ENCODE peak calls at places on chromosomes 12 and 14, in ten cellular contexts. V is ovary, P is suprapubic skin, I is fibroblast of pulmonary artery, M is colonic mucosa, S is HFF-Myc, J is spleen, L is NT2/D1, Y is astrocyte of the spinal cord, N is brain microvascular endothelial cell. W is an unnamed sample.

GRCh38 chr14:88547386-88547780 is 7.4 kb downstream of the PTPN21 start:
- DNase-seq in V (no peak), P (no peak), I (no peak), M (no peak), S (no peak), J (no peak), L (no peak), Y (no peak), N (no peak), W (no peak)

GRCh38 chr14:64721391-64721791 is 17.2 kb downstream of the PLEKHG3 start:
- DNase-seq in V (peak; percentile 37), P (no peak), I (peak; percentile 53), M (peak; percentile 72), S (peak; percentile 51), J (peak; percentile 55), L (no peak), Y (peak; percentile 87), N (no peak), W (no peak)

GRCh38 chr12:12628013-12628412 is 16.3 kb downstream of the CREBL2 start:
- DNase-seq in V (no peak), P (no peak), I (no peak), M (no peak), S (no peak), J (no peak), L (no peak), Y (no peak), N (peak; percentile 42), W (no peak)

GRCh38 chr14:32708134-32708533 is 230.5 kb upstream of the NPAS3 start:
- DNase-seq in V (no peak), P (no peak), I (no peak), M (no peak), S (no peak), J (no peak), L (no peak), Y (no peak), N (no peak), W (no peak)

GRCh38 chr14:21026251-21026987 is 1.6 kb upstream of the NDRG2 start:
- DNase-seq in V (peak; percentile 60), P (no peak), I (no peak), M (no peak), S (no peak), J (no peak), L (no peak), Y (no peak), N (no peak), W (no peak)

GRCh38 chr14:66099451-66099850 is 386.7 kb upstream of the CCDC196 start:
- DNase-seq in V (no peak), P (no peak), I (no peak), M (no peak), S (no peak), J (no peak), L (no peak), Y (no peak), N (no peak), W (no peak)

GRCh38 chr12:11576104-11576503 is 73.4 kb upstream of the ETV6 start:
- DNase-seq in V (no peak), P (no peak), I (peak; percentile 74), M (peak; percentile 33), S (peak; percentile 40), J (no peak), L (no peak), Y (peak; percentile 50), N (peak; percentile 79), W (no peak)

GRCh38 chr14:104370256-104370870 is 209.2 kb upstream of the C14orf180 start:
- DNase-seq in V (no peak), P (no peak), I (no peak), M (peak; percentile 24), S (no peak), J (no peak), L (peak; percentile 11), Y (no peak), N (no peak), W (no peak)

GRCh38 chr12:53499261-53500118 is at the start of gene MAP3K12:
- DNase-seq in V (peak; percentile 84), P (peak; percentile 88), I (peak; percentile 75), M (peak; percentile 69), S (no peak), J (peak; percentile 92), L (no peak), Y (peak; percentile 51), N (peak; percentile 35), W (peak; percentile 79)

GRCh38 chr14:65361920-65362319 is 50.6 kb upstream of the FUT8 start:
- DNase-seq in V (no peak), P (no peak), I (peak; percentile 89), M (no peak), S (no peak), J (no peak), L (no peak), Y (peak; percentile 74), N (peak; percentile 73), W (no peak)

GRCh38 chr12:58310368-58310767 is 369.0 kb downstream of the ATP23 start:
- DNase-seq in V (no peak), P (no peak), I (peak; percentile 71), M (no peak), S (no peak), J (no peak), L (no peak), Y (no peak), N (peak; percentile 81), W (no peak)

GRCh38 chr12:75602111-75602510 is 90.7 kb upstream of the KRR1 start:
- DNase-seq in V (no peak), P (no peak), I (no peak), M (no peak), S (no peak), J (no peak), L (no peak), Y (no peak), N (no peak), W (no peak)

GRCh38 chr12:39846304-39846703 is 226.7 kb upstream of the ABCD2 start:
- DNase-seq in V (no peak), P (no peak), I (no peak), M (no peak), S (no peak), J (no peak), L (no peak), Y (no peak), N (no peak), W (no peak)

DNA sequence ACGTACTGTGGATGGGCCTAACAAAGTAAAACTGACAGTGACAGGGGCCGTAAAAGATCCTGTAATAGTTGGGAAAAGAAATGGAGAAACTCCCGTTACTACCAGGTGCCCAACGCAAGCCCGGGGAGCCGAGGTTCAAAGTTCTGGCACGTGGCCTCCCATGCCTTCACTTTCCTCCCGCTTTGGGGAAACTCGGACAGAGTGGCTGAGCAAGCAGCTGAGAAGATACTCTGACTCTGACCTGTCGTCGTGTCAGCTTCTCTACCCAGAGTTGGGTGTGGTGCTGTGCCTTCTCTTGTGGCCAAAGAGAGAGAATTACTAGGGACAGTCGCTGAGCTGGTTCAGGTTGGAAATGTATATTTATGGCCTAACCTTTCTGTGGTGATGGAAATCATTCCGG is 1.7 kb downstream of the B4GALNT3 start:
- DNase-seq in V (no peak), P (no peak), I (no peak), M (peak; percentile 79), S (no peak), J (no peak), L (no peak), Y (no peak), N (no peak), W (no peak)
- H3K4me3 ChIP-seq in V (no peak overlapping the region), P (peak overlapping the region; percentile 70), I (no peak overlapping the region), M (peak overlapping the region; percentile 60), S (no peak overlapping the region), J (no peak overlapping the region), L (peak overlapping the region; percentile 65), Y (no peak overlapping the region), N (no peak overlapping the region), W (no peak overlapping the region)

DNA sequence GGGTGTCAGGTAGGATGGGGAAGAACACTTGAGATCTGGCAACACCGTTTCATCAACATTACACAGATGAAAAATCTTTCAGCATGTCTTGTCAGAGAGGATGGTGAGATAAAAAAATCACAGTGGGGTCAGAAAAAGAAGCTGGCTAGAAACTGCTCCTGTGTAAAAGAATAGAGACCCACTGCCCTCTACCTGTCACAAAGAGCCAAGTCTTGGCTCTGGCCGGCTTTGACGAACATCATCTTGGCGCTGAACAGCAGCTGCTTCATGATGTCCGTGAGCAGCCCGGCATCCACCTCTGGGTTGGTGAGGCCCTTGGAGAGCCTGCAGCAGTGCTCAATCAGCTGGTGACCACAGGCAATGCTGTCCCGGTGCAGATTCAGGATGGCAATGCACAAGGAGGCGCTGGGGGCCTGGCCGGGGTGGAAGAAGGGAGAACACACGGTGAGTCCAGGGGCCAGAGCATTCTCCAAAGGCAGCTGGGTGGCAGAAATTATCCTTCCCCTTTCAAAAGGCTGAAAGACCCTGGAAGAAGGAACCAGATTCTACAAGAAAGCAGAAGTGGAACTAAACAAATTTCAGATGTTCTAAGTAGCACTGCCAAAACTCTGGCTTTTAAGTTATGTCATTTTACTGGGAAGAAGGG is 50.2 kb downstream of the ZFYVE26 start:
- DNase-seq in V (no peak), P (no peak), I (no peak), M (no peak), S (no peak), J (no peak), L (no peak), Y (no peak), N (no peak), W (no peak)
- H3K4me3 ChIP-seq in V (no peak overlapping the region), P (no peak overlapping the region), I (no peak overlapping the region), M (no peak overlapping the region), S (no peak overlapping the region), J (no peak overlapping the region), L (no peak overlapping the region), Y (no peak overlapping the region), N (no peak overlapping the region), W (no peak overlapping the region)

GRCh38 chr14:105480165-105480564 is 5.5 kb downstream of the CRIP2 start:
- DNase-seq in V (peak; percentile 45), P (no peak), I (no peak), M (no peak), S (no peak), J (no peak), L (no peak), Y (no peak), N (no peak), W (no peak)
- H3K4me3 ChIP-seq in V (no peak overlapping the region), P (no peak overlapping the region), I (no peak overlapping the region), M (no peak overlapping the region), S (no peak overlapping the region), J (no peak overlapping the region), L (no peak overlapping the region), Y (no peak overlapping the region), N (no peak overlapping the region), W (no peak overlapping the region)

GRCh38 chr14:93725002-93725582 is 63.2 kb downstream of the PRIMA1 start:
- DNase-seq in V (no peak), P (peak; percentile 15), I (no peak), M (no peak), S (no peak), J (peak; percentile 61), L (no peak), Y (no peak), N (no peak), W (no peak)

GRCh38 chr14:93727039-93727740 is 61.1 kb downstream of the PRIMA1 start:
- DNase-seq in V (no peak), P (no peak), I (no peak), M (no peak), S (no peak), J (peak; percentile 64), L (no peak), Y (no peak), N (no peak), W (no peak)

GRCh38 chr14:93727917-93728650 is 60.2 kb downstream of the PRIMA1 start:
- DNase-seq in V (no peak), P (no peak), I (no peak), M (no peak), S (no peak), J (no peak), L (no peak), Y (no peak), N (no peak), W (no peak)

GRCh38 chr14:93728651-93729016 is 59.7 kb downstream of the PRIMA1 start:
- DNase-seq in V (no peak), P (no peak), I (no peak), M (no peak), S (no peak), J (peak; percentile 58), L (no peak), Y (no peak), N (no peak), W (no peak)

GRCh38 chr14:93725993-93726392 is 62.3 kb downstream of the PRIMA1 start:
- DNase-seq in V (no peak), P (no peak), I (no peak), M (no peak), S (no peak), J (peak; percentile 64), L (no peak), Y (no peak), N (no peak), W (no peak)
- H3K4me3 ChIP-seq in V (no peak overlapping the region), P (no peak overlapping the region), I (no peak overlapping the region), M (no peak overlapping the region), S (no peak overlapping the region), J (no peak overlapping the region), L (no peak overlapping the region), Y (no peak overlapping the region), N (no peak overlapping the region), W (no peak overlapping the region)